ENCODE peak calls at places on chromosomes 5 and 9, in nine cellular contexts. Q is body of pancreas, E is transverse colon, S is HCT116, T is tibial nerve, K is A549, D is adrenal gland, A is esophagus squamous epithelium, N is GM12878. W is an unnamed sample.

GRCh38 chr9:84258371-84258770 is 82.2 kb downstream of the SLC28A3 start:
- DNase-seq in D (peak; percentile 42), T (no peak), N (no peak), Q (peak; percentile 19), E (no peak), S (no peak), A (no peak), K (no peak), W (no peak)

GRCh38 chr5:62314431-62314830 is 8.4 kb downstream of the KIF2A start:
- DNase-seq in A (no peak), S (no peak), N (no peak), D (no peak), T (no peak), E (no peak), Q (no peak), K (no peak), W (no peak)

GRCh38 chr9:68694125-68694524 is 10.9 kb upstream of the PIP5K1B start:
- DNase-seq in Q (no peak), E (no peak), D (no peak), T (no peak), N (no peak), S (no peak), A (no peak), K (no peak), W (no peak)

GRCh38 chr9:93025736-93026135 is 32.8 kb upstream of the SUSD3 start:
- DNase-seq in S (no peak), Q (no peak), N (no peak), A (no peak), K (no peak), T (no peak), E (no peak), D (no peak), W (no peak)

GRCh38 chr9:88537743-88538055 is 2.7 kb downstream of the NXNL2 start:
- DNase-seq in S (no peak), D (peak; percentile 56), T (peak; percentile 83), K (peak; percentile 71), N (no peak), E (peak; percentile 20), A (no peak), Q (peak; percentile 47), W (no peak)

GRCh38 chr5:95487880-95488279 is 66.9 kb downstream of the SKIC3 start:
- DNase-seq in A (no peak), D (no peak), T (no peak), K (no peak), Q (no peak), N (no peak), E (no peak), S (no peak), W (no peak)

GRCh38 chr5:172293054-172293744 is 9.6 kb upstream of the UBTD2 start:
- DNase-seq in K (peak; percentile 73), N (no peak), T (peak; percentile 74), A (no peak), S (peak; percentile 63), E (peak; percentile 67), D (peak; percentile 85), Q (peak; percentile 84), W (no peak)

GRCh38 chr9:69391487-69391886 is 66.5 kb downstream of the ENTREP1 start:
- DNase-seq in A (no peak), N (no peak), T (no peak), Q (no peak), D (no peak), K (no peak), S (no peak), E (no peak), W (peak; percentile 50)

GRCh38 chr5:177389368-177390169 is 5.3 kb downstream of the SLC34A1 start:
- DNase-seq in S (peak; percentile 70), E (no peak), Q (no peak), T (no peak), N (peak; percentile 71), A (no peak), K (no peak), D (no peak), W (no peak)

GRCh38 chr9:112334319-112334828 is 955 bp upstream of the PTBP3 start:
- DNase-seq in N (no peak), K (peak; percentile 51), A (no peak), Q (no peak), S (no peak), E (peak; percentile 20), D (no peak), T (peak; percentile 15), W (no peak)

GRCh38 chr5:59607126-59607807 is 286.3 kb downstream of the PDE4D start:
- DNase-seq in S (no peak), D (no peak), T (no peak), E (no peak), N (no peak), K (no peak), A (no peak), Q (no peak), W (no peak)

GRCh38 chr9:89154651-89155336 is 23.8 kb downstream of the SHC3 start:
- DNase-seq in K (peak; percentile 60), N (no peak), A (no peak), Q (no peak), S (peak; percentile 51), T (no peak), E (no peak), D (peak; percentile 50), W (no peak)

GRCh38 chr5:109191153-109191558 is 218.6 kb downstream of the PJA2 start:
- DNase-seq in A (no peak), S (peak; percentile 64), T (no peak), Q (no peak), E (peak; percentile 16), K (peak; percentile 34), D (peak; percentile 60), N (no peak), W (no peak)

GRCh38 chr5:124604419-124604818 is 142.0 kb downstream of the ZNF608 start:
- DNase-seq in E (no peak), S (no peak), T (no peak), K (no peak), N (no peak), A (no peak), Q (no peak), D (no peak), W (no peak)

GRCh38 chr5:124612023-124612422 is 134.4 kb downstream of the ZNF608 start:
- DNase-seq in E (no peak), T (no peak), N (no peak), A (no peak), D (no peak), K (no peak), Q (no peak), S (no peak), W (no peak)

GRCh38 chr5:124602925-124603650 is 143.4 kb downstream of the ZNF608 start:
- DNase-seq in E (no peak), A (no peak), S (no peak), K (no peak), T (no peak), D (no peak), Q (no peak), N (no peak), W (no peak)

GRCh38 chr5:124605516-124605915 is 140.9 kb downstream of the ZNF608 start:
- DNase-seq in D (no peak), T (peak; percentile 25), S (no peak), K (no peak), A (no peak), E (no peak), Q (no peak), N (no peak), W (no peak)

GRCh38 chr5:124606116-124606515 is 140.3 kb downstream of the ZNF608 start:
- DNase-seq in S (no peak), Q (no peak), T (no peak), E (no peak), A (no peak), D (no peak), K (no peak), N (no peak), W (no peak)
- TF ChIP-seq POLR2A in S (no peak), Q (no peak), T (no peak), E (no peak), A (no peak), D (no peak), K (no peak), N (no peak), W (no peak)

GRCh38 chr5:180801596-180802324 is 846 bp downstream of the MGAT1 start:
- DNase-seq in N (no peak), T (no peak), Q (no peak), D (peak; percentile 24), K (no peak), A (no peak), S (no peak), E (no peak), W (no peak)
- H3K4me1 ChIP-seq in N (peaks cover 43% of the 10 kb centered on the region), T (peaks cover 89% of the 10 kb centered on the region), Q (peaks cover 80% of the 10 kb centered on the region), D (peaks cover 83% of the 10 kb centered on the region), K (peaks cover 43% of the 10 kb centered on the region), A (peaks cover 75% of the 10 kb centered on the region), S (peaks cover 5% of the 10 kb centered on the region), E (peaks cover 83% of the 10 kb centered on the region), W (peaks cover 88% of the 10 kb centered on the region)

DNA sequence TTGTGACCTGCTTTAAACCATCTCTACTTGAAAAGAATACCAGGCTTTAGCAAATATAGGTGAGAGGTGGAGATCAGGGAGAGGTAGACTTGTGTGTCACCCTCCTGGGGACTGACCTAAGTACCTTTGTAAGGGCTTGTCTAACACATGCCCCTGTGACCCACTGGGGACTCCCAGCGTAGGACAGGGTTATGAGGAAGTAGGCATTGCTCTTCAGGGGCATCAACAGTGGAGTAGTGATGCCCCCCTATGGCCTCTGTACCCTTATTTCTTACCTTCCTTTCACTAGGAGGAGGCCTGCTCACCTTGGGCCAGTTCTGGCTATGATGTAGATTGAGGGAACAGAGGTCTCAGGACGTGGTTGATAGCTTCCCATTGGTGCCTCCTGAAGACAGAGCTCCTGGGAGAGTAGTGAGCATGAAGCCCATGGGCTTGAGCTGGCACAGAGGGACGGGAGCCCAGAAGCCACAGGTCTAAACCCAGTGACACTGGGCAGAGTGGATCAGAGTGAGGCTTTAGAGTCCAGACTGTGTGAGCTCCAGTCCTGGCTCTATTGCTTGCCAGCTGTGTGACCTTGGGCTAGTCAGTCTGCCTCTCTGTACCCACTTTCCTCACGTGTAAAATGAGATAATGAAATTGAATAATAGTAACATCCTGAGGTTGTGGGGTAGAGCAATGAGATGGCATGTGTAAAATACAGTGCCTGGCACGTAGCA is 191.7 kb downstream of the AOPEP start:
- DNase-seq in Q (no peak), T (no peak), N (peak; percentile 27), E (no peak), K (peak; percentile 69), A (no peak), S (no peak), D (peak; percentile 23), W (no peak)
- TF ChIP-seq CTCF in Q (no peak), T (no peak), N (peak; percentile 69), E (no peak), K (peak; percentile 8), A (no peak), S (no peak), D (no peak), W (no peak)

DNA sequence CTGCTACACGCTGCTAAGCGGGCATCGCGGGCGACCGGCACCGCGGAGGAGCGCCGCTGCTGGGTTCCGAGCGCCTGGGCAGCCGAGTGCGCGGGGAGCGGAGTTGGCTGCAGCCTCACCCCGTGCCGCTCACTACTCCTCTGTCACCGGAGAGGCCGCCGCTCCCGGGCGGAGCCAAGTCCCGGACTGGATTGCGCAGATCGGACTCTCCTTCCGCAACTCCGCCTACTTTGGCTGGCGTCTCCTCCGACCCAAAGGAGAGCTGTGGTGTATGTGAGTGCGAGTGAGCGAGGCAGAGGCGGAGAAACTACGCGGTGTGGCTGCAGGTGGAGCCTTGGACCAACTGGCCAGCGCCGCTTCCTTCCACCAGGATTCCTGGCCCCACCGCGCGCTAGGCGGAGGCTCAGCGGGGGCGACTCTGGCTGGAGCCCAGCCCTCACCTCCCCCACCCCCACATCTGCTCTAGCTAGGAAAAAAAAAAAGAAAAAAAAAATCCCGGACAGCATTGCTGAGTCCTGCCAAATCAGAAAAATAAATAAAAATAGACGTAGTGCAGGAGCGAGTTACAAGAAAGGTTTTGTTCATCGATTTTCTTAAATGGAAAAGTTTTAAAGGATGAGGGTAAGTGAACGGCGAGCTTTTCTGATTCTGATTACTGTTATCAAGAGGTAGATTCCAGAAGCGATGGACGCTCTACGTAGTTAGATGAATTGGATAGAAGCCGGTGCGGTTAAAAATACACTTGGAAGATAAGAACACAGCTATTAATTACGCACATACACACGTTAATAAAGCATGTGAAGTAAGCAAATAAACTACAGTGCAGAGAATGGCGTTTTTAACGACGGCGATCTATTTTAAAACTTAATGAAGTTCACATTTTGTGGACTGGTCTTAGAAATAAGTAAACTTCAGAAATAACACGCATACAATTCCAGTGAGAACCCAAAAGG is at the start of gene SEMA6A:
- DNase-seq in D (peak; percentile 97), S (peak; percentile 95), Q (peak; percentile 95), N (peak; percentile 81), E (peak; percentile 96), K (peak; percentile 82), A (peak; percentile 21), T (peak; percentile 80), W (peak; percentile 75)
- TF ChIP-seq POLR2A in D (peak; percentile 98), S (peak; percentile 48), Q (peak; percentile 91), N (peak; percentile 67), E (peak; percentile 85), K (no peak), A (peak; percentile 86), T (peak; percentile 68), W (peak; percentile 43)

W was measured in upper lobe of left lung.